ENCODE peak calls at places on chromosomes 3 and 15, in four cellular contexts. P is endothelial cell; G is CD8-positive, alpha-beta T cell; L is mammary epithelial cell. A is an unnamed sample.

GRCh38 chr3:104273046-104273649 is 1093.6 kb upstream of the ALCAM start:
- DNase-seq in P (no peak), G (no peak), L (peak), A (peak)

GRCh38 chr15:63948436-63948835 is 97.8 kb downstream of the DAPK2 start:
- DNase-seq in P (no peak), G (no peak), L (no peak), A (no peak)

GRCh38 chr15:80562033-80562432 is 133.1 kb upstream of the ABHD17C start:
- DNase-seq in P (no peak), G (no peak), L (no peak), A (no peak)

GRCh38 chr3:151871639-151872468 is 1.6 kb upstream of the SUCNR1 start:
- DNase-seq in P (no peak), G (no peak), L (no peak), A (no peak)

GRCh38 chr15:89165677-89166076 is 55.7 kb downstream of the RLBP1 start:
- DNase-seq in P (no peak), G (no peak), L (no peak), A (no peak)

GRCh38 chr3:50339485-50340196 is 995 bp downstream of the RASSF1 start:
- DNase-seq in P (no peak), G (no peak), L (no peak), A (no peak)

GRCh38 chr15:91281991-91282390 is 181.9 kb downstream of the SV2B start:
- DNase-seq in P (no peak), G (no peak), L (no peak), A (no peak)

GRCh38 chr3:176075046-176075445 is 1122.2 kb downstream of the TBL1XR1 start:
- DNase-seq in P (no peak), G (no peak), L (no peak), A (no peak)

GRCh38 chr3:31911124-31911523 is 69.9 kb downstream of the OSBPL10 start:
- DNase-seq in P (no peak), G (no peak), L (no peak), A (no peak)

GRCh38 chr15:98312913-98313312 is 335.4 kb upstream of the IGF1R start:
- DNase-seq in P (no peak), G (no peak), L (no peak), A (no peak)

GRCh38 chr15:26449296-26449695 is 323.6 kb downstream of the GABRB3 start:
- DNase-seq in P (no peak), G (no peak), L (peak), A (no peak)

GRCh38 chr3:128707935-128708494 is 18.0 kb upstream of the RAB7A start:
- DNase-seq in P (no peak), G (no peak), L (no peak), A (no peak)

GRCh38 chr15:37028609-37029287 is 71.6 kb downstream of the MEIS2 start:
- DNase-seq in P (no peak), G (no peak), L (no peak), A (no peak)

GRCh38 chr3:194588741-194589140 is 44.5 kb downstream of the TMEM44 start:
- DNase-seq in P (no peak), G (no peak), L (no peak), A (no peak)

GRCh38 chr3:126102011-126102410 is 18.1 kb upstream of the SLC41A3 start:
- DNase-seq in P (no peak), G (no peak), L (no peak), A (no peak)

GRCh38 chr3:164194842-164195241 is 883.5 kb downstream of the SI start:
- DNase-seq in P (no peak), G (no peak), L (no peak), A (no peak)

GRCh38 chr3:21705769-21706168 is 45.2 kb downstream of the ZNF385D start:
- DNase-seq in P (no peak), G (no peak), L (peak), A (no peak)

GRCh38 chr3:134777341-134777740 is 17.7 kb upstream of the EPHB1 start:
- DNase-seq in P (no peak), G (no peak), L (no peak), A (no peak)

GRCh38 chr3:63942513-63942912 is 30.3 kb upstream of the SCAANT1 start:
- DNase-seq in P (no peak), G (no peak), L (no peak), A (no peak)

GRCh38 chr3:112437146-112438022 is 61.9 kb downstream of the BTLA start:
- DNase-seq in P (no peak), G (no peak), L (peak), A (no peak)

GRCh38 chr15:99384992-99385669 is 133.8 kb downstream of the LRRC28 start:
- DNase-seq in P (no peak), G (no peak), L (no peak), A (no peak)

GRCh38 chr3:52792961-52793695 is 1.5 kb upstream of the ITIH3 start:
- DNase-seq in P (no peak), G (no peak), L (no peak), A (no peak)

GRCh38 chr3:39103791-39104552 is 3.5 kb downstream of the GORASP1 start:
- DNase-seq in P (no peak), G (no peak), L (no peak), A (no peak)

GRCh38 chr3:126954141-126954845 is 28.6 kb upstream of the PLXNA1 start:
- DNase-seq in P (no peak), G (no peak), L (no peak), A (no peak)

GRCh38 chr3:143885803-143886427 is 37.6 kb upstream of the SLC9A9 start:
- DNase-seq in P (peak), G (no peak), L (peak), A (peak)

GRCh38 chr3:99903844-99904243 is 86.2 kb downstream of the CMSS1 start:
- DNase-seq in P (no peak), G (no peak), L (peak), A (no peak)

GRCh38 chr3:52093751-52094525 is 37.6 kb upstream of the DUSP7 start:
- DNase-seq in P (no peak), G (no peak), L (no peak), A (no peak)

GRCh38 chr3:143121240-143122088 is 1.9 kb downstream of the CHST2 start:
- DNase-seq in P (peak), G (peak), L (peak), A (peak)

GRCh38 chr15:66962522-66962921 is 102.9 kb upstream of the SMAD3 start:
- DNase-seq in P (no peak), G (no peak), L (no peak), A (no peak)

GRCh38 chr3:185585862-185586643 is at the start of gene SENP2:
- DNase-seq in P (peak), G (peak), L (peak), A (peak)

GRCh38 chr3:133997871-133998635 is 31.7 kb downstream of the SLCO2A1 start:
- DNase-seq in P (no peak), G (no peak), L (no peak), A (no peak)

GRCh38 chr15:62795171-62795570 is 247.4 kb upstream of the TPM1 start:
- DNase-seq in P (no peak), G (no peak), L (no peak), A (no peak)

GRCh38 chr15:78225783-78226541 is 8.4 kb downstream of the ACSBG1 start:
- DNase-seq in P (no peak), G (no peak), L (peak), A (no peak)

GRCh38 chr15:63277893-63278505 is 594 bp downstream of the APH1B start:
- DNase-seq in P (no peak), G (no peak), L (peak), A (no peak)

GRCh38 chr3:45509038-45509767 is 85.3 kb upstream of the LIMD1 start:
- DNase-seq in P (no peak), G (no peak), L (peak), A (peak)

GRCh38 chr3:68876112-68876713 is 56.1 kb downstream of the TAFA4 start:
- DNase-seq in P (peak), G (no peak), L (peak), A (peak)

GRCh38 chr15:71639531-71639930 is 170.8 kb upstream of the NR2E3 start:
- DNase-seq in P (no peak), G (no peak), L (no peak), A (no peak)

DNA sequence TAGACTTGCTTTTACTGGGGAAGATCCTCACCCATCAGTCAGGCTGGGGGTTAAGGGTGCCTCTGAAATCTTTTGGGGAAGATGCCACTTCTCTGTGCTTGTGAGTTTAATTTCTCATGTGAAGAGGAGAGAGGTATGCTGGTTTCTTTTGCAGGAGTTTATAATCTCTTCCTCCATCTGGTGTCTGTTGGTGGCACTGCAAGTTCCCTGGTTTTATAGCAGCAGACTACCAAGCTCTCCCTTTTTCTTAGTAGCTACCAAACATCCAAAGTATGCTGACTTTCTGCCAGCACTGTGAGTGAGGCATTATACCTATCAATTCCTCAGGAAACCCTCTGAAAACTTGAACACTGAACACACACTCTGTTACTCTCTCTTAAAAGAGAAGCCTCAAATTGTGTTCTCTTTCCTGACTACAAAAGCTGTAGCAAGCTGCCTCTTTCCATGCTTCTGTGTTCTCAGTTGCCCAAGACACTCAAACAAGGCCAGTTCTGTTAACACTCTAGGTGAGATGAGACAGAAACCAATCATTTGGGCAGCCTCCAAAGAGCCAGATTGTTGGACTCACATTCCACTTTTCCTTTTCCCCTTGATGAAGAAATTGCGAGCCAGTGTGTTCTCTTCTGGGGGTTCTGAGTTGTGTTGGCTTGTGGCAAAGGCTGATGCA is 299.5 kb downstream of the GAP43 start:
- DNase-seq in P (peak), G (no peak), L (peak), A (peak)
- TF ChIP-seq CTCF in P (peak), G (no peak), L (peak), A (peak)

GRCh38 chr3:122941233-122942206 is 86.0 kb downstream of the SEMA5B start:
- DNase-seq in P (no peak), G (no peak), L (no peak), A (no peak)
- TF ChIP-seq CTCF in P (peak), G (no peak), L (peak), A (peak)

GRCh38 chr15:73962409-73962808 is 29.7 kb downstream of the STOML1 start:
- DNase-seq in P (no peak), G (no peak), L (no peak), A (no peak)

GRCh38 chr15:73968461-73968860 is 23.6 kb downstream of the STOML1 start:
- DNase-seq in P (no peak), G (no peak), L (no peak), A (no peak)

GRCh38 chr15:73964736-73965093 is 27.4 kb downstream of the STOML1 start:
- DNase-seq in P (peak), G (peak), L (peak), A (peak)

GRCh38 chr15:73965730-73966103 is 26.4 kb downstream of the STOML1 start:
- DNase-seq in P (no peak), G (no peak), L (peak), A (no peak)

DNA sequence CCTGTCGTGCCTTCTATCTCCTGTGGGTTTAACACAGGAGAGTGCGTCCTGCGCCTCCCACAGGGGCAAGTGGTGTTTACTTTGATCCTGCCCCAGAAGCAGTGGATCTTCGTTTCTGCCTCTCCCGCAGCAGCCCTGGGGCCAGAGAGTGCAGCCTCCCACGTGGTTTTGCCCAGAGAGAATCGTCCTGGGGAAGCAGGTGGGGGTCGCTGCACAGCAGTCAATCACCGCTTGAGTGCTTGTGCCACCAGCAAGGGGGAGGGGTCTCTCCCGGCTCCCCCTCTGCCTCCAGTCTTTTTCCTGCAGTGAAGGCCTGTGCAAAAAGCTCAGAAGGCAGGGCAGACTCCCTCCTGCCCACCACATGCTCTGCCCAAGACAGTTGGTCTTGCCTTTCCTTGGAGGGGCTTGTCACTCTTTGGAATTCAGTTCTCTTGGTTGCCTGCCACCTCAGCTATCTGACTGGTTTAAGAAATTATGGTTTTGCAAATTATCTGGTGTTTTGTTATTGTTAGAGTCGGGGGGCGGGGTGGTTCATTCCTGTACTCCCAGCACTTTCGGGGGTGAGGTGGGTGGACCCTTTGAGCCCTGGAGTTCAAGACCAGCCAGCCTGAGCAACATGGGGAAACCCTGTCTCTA is 26.9 kb downstream of the STOML1 start:
- DNase-seq in P (peak), G (no peak), L (no peak), A (no peak)
- TF ChIP-seq CTCF in P (peak), G (peak), L (no peak), A (peak)

GRCh38 chr15:92583311-92584034 is 72.1 kb downstream of the FAM174B start:
- DNase-seq in P (no peak), G (no peak), L (no peak), A (no peak)
- TF ChIP-seq CTCF in P (no peak), G (no peak), L (no peak), A (no peak)

DNA sequence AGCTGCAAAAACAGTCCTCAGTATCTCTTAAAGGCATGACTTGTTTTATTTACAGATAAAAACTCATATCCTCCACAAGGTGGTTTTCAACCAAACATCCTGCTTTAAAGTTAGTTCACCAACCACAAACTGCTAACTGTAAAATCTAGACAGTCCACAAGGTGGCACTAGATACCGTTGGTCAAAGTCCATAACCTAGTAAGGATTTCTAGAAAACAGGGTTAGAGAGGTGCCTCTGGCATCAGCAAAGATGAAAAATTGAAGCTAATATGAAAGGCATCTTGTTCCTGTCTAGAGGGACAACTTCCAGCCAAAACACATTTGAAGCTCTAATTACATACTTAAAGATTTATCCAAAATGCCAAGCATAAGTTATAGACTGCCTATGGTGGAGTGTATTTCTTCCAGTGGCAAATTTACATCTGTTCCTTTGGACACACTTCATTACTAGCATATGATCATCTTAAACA is 56.0 kb downstream of the ZMAT3 start:
- DNase-seq in P (peak), G (peak), L (peak), A (peak)
- TF ChIP-seq CTCF in P (peak), G (peak), L (peak), A (peak)